ENCODE peak calls at places on chromosomes 4 and X, in six cellular contexts. I is HepG2, T is K562, U is GM12878, B is upper lobe of left lung, N is HCT116. L is an unnamed sample.

GRCh38 chr4:100681289-100681688 is 163.5 kb upstream of the EMCN start:
- ATAC-seq in I (no peak), T (no peak), U (no peak), B (no peak), N (no peak), L (no peak)

GRCh38 chrX:96835660-96836289 is 47.9 kb upstream of the RPA4 start:
- ATAC-seq in I (no peak), T (no peak), U (peak), B (no peak), N (no peak), L (no peak)

GRCh38 chr4:95188701-95189401 is 359.9 kb downstream of the UNC5C start:
- ATAC-seq in I (no peak), T (no peak), U (peak), B (no peak), N (no peak), L (no peak)

GRCh38 chr4:87589531-87589930 is 18.8 kb upstream of the DSPP start:
- ATAC-seq in I (no peak), T (no peak), U (no peak), B (peak), N (no peak), L (peak)

GRCh38 chrX:51608071-51608470 is 10.6 kb downstream of the CENPVL3 start:
- ATAC-seq in I (no peak), T (no peak), U (no peak), B (no peak), N (no peak), L (no peak)

GRCh38 chr4:87036713-87037112 is 101.9 kb downstream of the AFF1 start:
- ATAC-seq in I (no peak), T (peak), U (no peak), B (no peak), N (no peak), L (no peak)

GRCh38 chrX:2782171-2782570 is 30.3 kb downstream of the XG start:
- ATAC-seq in I (no peak), T (peak), U (peak), B (no peak), N (no peak), L (no peak)

GRCh38 chrX:31057691-31058090 is 14.2 kb downstream of the FTHL17 start:
- ATAC-seq in I (no peak), T (no peak), U (no peak), B (no peak), N (no peak), L (no peak)

GRCh38 chrX:155864655-155865054 is 16.5 kb upstream of the VAMP7 start:
- ATAC-seq in I (peak), T (no peak), U (no peak), B (no peak), N (no peak), L (no peak)

GRCh38 chr4:140819621-140820020 is 63.4 kb upstream of the TBC1D9 start:
- ATAC-seq in I (no peak), T (no peak), U (no peak), B (no peak), N (no peak), L (no peak)

GRCh38 chr4:24024597-24024996 is 134.8 kb upstream of the PPARGC1A start:
- ATAC-seq in I (no peak), T (no peak), U (no peak), B (no peak), N (no peak), L (no peak)

GRCh38 chr4:113064244-113064643 is 14.8 kb downstream of the ANK2 start:
- ATAC-seq in I (no peak), T (no peak), U (no peak), B (no peak), N (no peak), L (no peak)

GRCh38 chr4:82519072-82519471 is 42.7 kb downstream of the TMEM150C start:
- ATAC-seq in I (no peak), T (no peak), U (no peak), B (no peak), N (no peak), L (no peak)

GRCh38 chr4:82519776-82520175 is 42.0 kb downstream of the TMEM150C start:
- ATAC-seq in I (no peak), T (no peak), U (no peak), B (no peak), N (no peak), L (no peak)

GRCh38 chr4:82517043-82517442 is 44.7 kb downstream of the TMEM150C start:
- ATAC-seq in I (no peak), T (no peak), U (no peak), B (no peak), N (no peak), L (no peak)

GRCh38 chr4:82513382-82513781 is 48.4 kb downstream of the TMEM150C start:
- ATAC-seq in I (no peak), T (no peak), U (no peak), B (no peak), N (no peak), L (no peak)

GRCh38 chr4:82515705-82516104 is 46.1 kb downstream of the TMEM150C start:
- ATAC-seq in I (no peak), T (no peak), U (no peak), B (no peak), N (no peak), L (peak)
- TF ChIP-seq POLR2AphosphoS5 in I (no peak), T (no peak), U (no peak), B (no peak), N (no peak), L (no peak)

GRCh38 chr4:8022767-8023695 is 83.4 kb upstream of the AFAP1 start:
- ATAC-seq in I (no peak), T (no peak), U (no peak), B (no peak), N (no peak), L (no peak)
- TF ChIP-seq CTCF in I (no peak), T (no peak), U (no peak), B (no peak), N (no peak), L (no peak)

GRCh38 chr4:183099537-183100297 is 660 bp downstream of the WWC2 start:
- ATAC-seq in I (peak), T (peak), U (no peak), B (no peak), N (peak), L (no peak)
- TF ChIP-seq POLR2A in I (no peak), T (no peak), U (no peak), B (no peak), N (no peak), L (no peak)

GRCh38 chrX:131045786-131046185 is 12.4 kb upstream of the ARHGAP36 start:
- ATAC-seq in I (no peak), T (no peak), U (no peak), B (no peak), N (no peak), L (no peak)
- TF ChIP-seq POLR2AphosphoS5 in I (no peak), T (no peak), U (no peak), B (no peak), N (no peak), L (no peak)

DNA sequence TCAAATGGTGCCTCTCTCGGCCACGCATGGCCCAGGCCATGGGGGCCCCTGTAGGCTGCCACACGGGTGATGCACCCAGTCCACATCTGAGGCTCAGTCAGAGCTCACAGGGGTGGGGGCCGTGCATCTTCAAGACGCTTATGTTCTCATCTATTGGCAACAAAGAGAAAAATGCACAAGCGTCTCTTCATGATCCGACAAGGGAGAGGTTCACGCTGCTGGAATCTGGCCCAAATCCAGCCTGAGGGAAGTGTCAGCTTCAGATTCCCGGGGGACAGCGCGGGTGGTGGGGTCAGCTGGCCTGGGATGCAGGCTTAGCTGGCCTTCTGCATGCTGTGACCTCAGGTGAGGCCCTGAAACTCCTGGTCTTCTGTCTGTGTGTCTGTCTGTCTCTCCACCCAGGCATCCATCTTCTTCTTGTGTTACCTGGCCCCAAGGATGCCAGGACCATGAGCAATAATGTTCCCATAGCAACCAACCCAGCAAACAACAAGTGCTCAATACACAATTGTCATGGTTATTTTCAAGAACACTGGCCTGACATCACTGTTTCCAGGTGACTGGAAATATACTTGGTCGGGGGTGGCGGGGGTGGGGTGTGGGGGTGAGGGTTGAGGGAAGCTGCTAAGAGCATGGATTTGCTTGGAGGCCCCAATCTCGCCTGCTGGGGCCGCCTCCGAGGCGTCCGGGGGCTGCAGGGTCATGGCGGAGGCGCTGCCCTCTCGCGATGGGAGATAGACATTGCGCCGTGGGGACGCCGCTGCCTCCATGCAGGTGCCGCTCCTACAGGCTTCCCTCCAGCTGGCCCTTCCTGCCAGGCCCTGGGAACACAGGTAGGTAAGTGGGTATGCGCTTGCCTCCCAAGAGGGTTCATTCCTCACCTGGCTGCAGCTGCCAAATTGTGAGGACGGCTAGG is 48.3 kb downstream of the ABLIM2 start:
- ATAC-seq in I (no peak), T (peak), U (peak), B (no peak), N (peak), L (no peak)
- TF ChIP-seq CTCF in I (peak), T (peak), U (peak), B (no peak), N (no peak), L (no peak)

GRCh38 chr4:6909113-6909969 is at the start of gene TBC1D14:
- ATAC-seq in I (peak), T (peak), U (peak), B (peak), N (peak), L (peak)
- TF ChIP-seq POLR2A in I (no peak), T (peak), U (peak), B (no peak), N (peak), L (peak)

GRCh38 chrX:124441971-124442370 is 95.6 kb downstream of the SH2D1A start:
- ATAC-seq in I (no peak), T (peak), U (no peak), B (no peak), N (no peak), L (no peak)

GRCh38 chrX:124435616-124436015 is 89.3 kb downstream of the SH2D1A start:
- ATAC-seq in I (no peak), T (no peak), U (no peak), B (no peak), N (no peak), L (no peak)

GRCh38 chrX:124440674-124441073 is 94.3 kb downstream of the SH2D1A start:
- ATAC-seq in I (no peak), T (no peak), U (no peak), B (no peak), N (no peak), L (no peak)
- TF ChIP-seq POLR2AphosphoS5 in I (no peak), T (no peak), U (no peak), B (no peak), N (no peak), L (no peak)

L was measured in gastroesophageal sphincter.